ENCODE peak calls at places on chromosomes 16 and 17, in ten cellular contexts. N is stomach, K is GM12891, R is spleen, B is breast epithelium, Y is ovary, F is heart left ventricle, O is transverse colon, L is uterus, D is adrenal gland. P is an unnamed sample.
A peak's percentile ranks its signal among the peaks of the same experiment; 100 is the strongest.

GRCh38 chr17:70033165-70033564 is 41.9 kb upstream of the KCNJ16 start:
- DNase-seq in N (no peak), K (no peak), R (no peak), B (no peak), Y (no peak), F (no peak), O (no peak), L (no peak), D (no peak), P (no peak)

GRCh38 chr17:80187090-80187489 is 17.3 kb downstream of the CARD14 start:
- DNase-seq in N (no peak), K (no peak), R (no peak), B (no peak), Y (no peak), F (no peak), O (no peak), L (no peak), D (peak; percentile 81), P (no peak)

GRCh38 chr16:55502801-55503366 is 6.0 kb upstream of the LPCAT2 start:
- DNase-seq in N (peak; percentile 97), K (no peak), R (no peak), B (peak; percentile 67), Y (peak; percentile 99), F (peak; percentile 93), O (peak; percentile 93), L (peak; percentile 97), D (peak; percentile 94), P (peak; percentile 93)

GRCh38 chr16:27515874-27516353 is 33.8 kb downstream of the GTF3C1 start:
- DNase-seq in N (peak; percentile 27), K (peak; percentile 54), R (peak; percentile 36), B (no peak), Y (no peak), F (peak; percentile 54), O (no peak), L (no peak), D (peak; percentile 18), P (no peak)

GRCh38 chr16:5916711-5917191 is 819.2 kb upstream of the EEF2KMT start:
- DNase-seq in N (no peak), K (no peak), R (no peak), B (no peak), Y (no peak), F (no peak), O (peak; percentile 33), L (no peak), D (no peak), P (no peak)

GRCh38 chr16:2385441-2385840 is 43.8 kb upstream of the CCNF start:
- DNase-seq in N (no peak), K (no peak), R (no peak), B (no peak), Y (no peak), F (no peak), O (no peak), L (no peak), D (no peak), P (no peak)

GRCh38 chr16:25390761-25391160 is 133.1 kb upstream of the ZKSCAN2 start:
- DNase-seq in N (no peak), K (no peak), R (no peak), B (no peak), Y (no peak), F (no peak), O (no peak), L (no peak), D (no peak), P (no peak)

GRCh38 chr16:2692948-2693651 is 10.8 kb downstream of the KCTD5 start:
- DNase-seq in N (peak; percentile 48), K (no peak), R (no peak), B (no peak), Y (peak; percentile 80), F (no peak), O (peak; percentile 36), L (no peak), D (no peak), P (no peak)

GRCh38 chr17:76593338-76593737 is 7.7 kb upstream of the ST6GALNAC2 start:
- DNase-seq in N (no peak), K (no peak), R (no peak), B (no peak), Y (no peak), F (no peak), O (no peak), L (no peak), D (no peak), P (no peak)

GRCh38 chr16:49858200-49859129 is 2.6 kb upstream of the ZNF423 start:
- DNase-seq in N (no peak), K (no peak), R (no peak), B (no peak), Y (peak; percentile 84), F (peak; percentile 74), O (peak; percentile 58), L (peak; percentile 77), D (peak; percentile 73), P (no peak)

DNA sequence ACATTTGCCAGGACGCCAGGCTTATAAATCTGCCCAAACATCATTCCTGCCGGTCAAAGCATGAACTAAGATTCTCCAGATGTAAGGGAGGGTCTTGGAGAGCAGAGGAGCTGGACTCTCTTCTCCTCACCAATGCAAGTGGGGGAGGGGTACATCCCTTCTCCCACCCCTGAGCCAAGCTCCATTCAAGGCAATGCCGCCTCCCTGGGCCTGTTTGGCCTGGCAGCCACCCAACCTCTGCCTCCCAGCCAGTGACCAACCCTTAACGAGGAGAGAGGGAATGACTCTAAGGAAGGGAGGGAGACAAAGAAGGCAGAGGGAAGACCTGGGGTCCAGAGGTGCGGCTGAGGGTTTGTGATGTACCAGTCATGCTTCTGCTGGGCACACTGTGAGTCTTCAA is 13.8 kb downstream of the C17orf50 start:
- DNase-seq in N (peak; percentile 77), K (no peak), R (no peak), B (no peak), Y (peak; percentile 42), F (peak; percentile 49), O (peak; percentile 76), L (peak; percentile 63), D (no peak), P (no peak)
- TF ChIP-seq POLR2A in N (no peak), K (no peak), R (no peak), B (no peak), Y (no peak), F (no peak), O (no peak), L (no peak), D (no peak), P (no peak)

GRCh38 chr16:56944954-56945839 is 13.3 kb downstream of the HERPUD1 start:
- DNase-seq in N (no peak), K (no peak), R (no peak), B (no peak), Y (peak; percentile 78), F (no peak), O (no peak), L (no peak), D (no peak), P (no peak)
- TF ChIP-seq POLR2A in N (no peak), K (peak; percentile 83), R (no peak), B (no peak), Y (no peak), F (no peak), O (peak; percentile 29), L (no peak), D (no peak), P (no peak)

GRCh38 chr17:82263641-82264040 is 9.9 kb downstream of the CSNK1D start:
- DNase-seq in N (no peak), K (no peak), R (peak; percentile 63), B (no peak), Y (no peak), F (no peak), O (no peak), L (no peak), D (no peak), P (no peak)
- TF ChIP-seq POLR2A in N (no peak), K (no peak), R (no peak), B (no peak), Y (no peak), F (no peak), O (no peak), L (no peak), D (no peak), P (no peak)

GRCh38 chr16:14502256-14502875 is 127.7 kb downstream of the PARN start:
- DNase-seq in N (no peak), K (no peak), R (no peak), B (no peak), Y (no peak), F (no peak), O (no peak), L (no peak), D (no peak), P (no peak)
- TF ChIP-seq POLR2A in N (no peak), K (no peak), R (no peak), B (no peak), Y (no peak), F (no peak), O (no peak), L (no peak), D (no peak), P (no peak)

DNA sequence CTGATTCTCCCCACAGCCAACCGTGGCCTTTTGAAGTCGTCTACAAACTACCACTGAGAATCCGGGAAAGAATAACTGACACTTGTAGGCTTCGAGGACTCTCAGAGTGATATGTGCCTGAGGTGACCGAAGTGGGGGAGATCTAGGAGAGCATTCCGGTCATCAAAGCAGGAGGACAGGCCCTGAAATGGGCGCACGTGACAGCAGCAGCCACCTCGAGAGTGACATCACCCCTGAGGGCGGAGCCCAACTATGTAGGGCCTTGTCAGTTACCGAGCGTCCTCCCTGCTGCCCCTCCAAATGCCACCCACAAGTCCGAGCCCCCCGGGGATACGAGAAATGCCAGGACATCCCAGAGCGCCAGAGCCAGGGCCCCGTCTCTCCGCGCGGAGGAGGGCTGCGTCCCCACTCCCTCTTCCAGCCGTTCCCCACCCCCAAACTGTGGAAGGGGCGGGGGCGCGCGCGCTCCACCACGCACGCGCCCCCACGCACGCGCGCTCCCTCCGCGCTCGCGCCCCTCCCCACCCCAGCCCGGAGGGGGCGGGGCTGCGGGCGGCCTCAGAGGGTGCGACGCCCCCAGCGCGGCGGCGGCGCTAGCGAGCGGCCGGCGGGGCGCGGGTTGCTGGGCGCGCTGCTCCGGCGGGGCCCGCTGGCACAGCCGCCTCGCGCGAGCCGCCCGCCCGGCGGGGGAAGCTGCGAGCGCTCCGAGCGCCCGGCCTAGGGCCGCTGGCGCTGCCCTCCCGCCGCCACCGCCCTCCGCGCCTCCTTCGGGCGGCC is at the start of gene TANC2:
- DNase-seq in N (peak; percentile 78), K (peak; percentile 63), R (peak; percentile 94), B (peak; percentile 67), Y (peak; percentile 86), F (peak; percentile 88), O (peak; percentile 86), L (peak; percentile 82), D (peak; percentile 77), P (peak; percentile 84)
- TF ChIP-seq POLR2A in N (no peak), K (no peak), R (no peak), B (peak; percentile 31), Y (peak; percentile 43), F (peak; percentile 49), O (peak; percentile 21), L (peak; percentile 2), D (peak; percentile 42), P (peak; percentile 45)

P was measured in right lobe of liver.